ENCODE peak calls at places on chromosomes 2 and 18, in five cellular contexts. U, R, J, P and D are unnamed samples.

GRCh38 chr2:46056541-46056940 is 240.7 kb upstream of the EPAS1 start:
- DNase-seq in U (no peak), R (no peak), J (no peak), P (no peak), D (no peak)

GRCh38 chr2:48844418-48845155 is 89.1 kb upstream of the LHCGR start:
- DNase-seq in U (no peak), R (no peak), J (no peak), P (peak), D (no peak)

GRCh38 chr2:159256159-159256558 is 30.3 kb downstream of the WDSUB1 start:
- DNase-seq in U (no peak), R (no peak), J (no peak), P (peak), D (no peak)

GRCh38 chr2:42969231-42970150 is 177.1 kb upstream of the HAAO start:
- DNase-seq in U (no peak), R (no peak), J (no peak), P (peak), D (no peak)

GRCh38 chr2:174122185-174122584 is 126.1 kb downstream of the OLA1 start:
- DNase-seq in U (no peak), R (no peak), J (no peak), P (no peak), D (no peak)

GRCh38 chr18:70671889-70672551 is 383.2 kb downstream of the SOCS6 start:
- DNase-seq in U (no peak), R (no peak), J (no peak), P (no peak), D (no peak)

GRCh38 chr2:187617925-187618324 is 63.7 kb upstream of the TFPI start:
- DNase-seq in U (no peak), R (no peak), J (no peak), P (no peak), D (no peak)

GRCh38 chr2:84805250-84805917 is 75.5 kb downstream of the TRABD2A start:
- DNase-seq in U (no peak), R (no peak), J (no peak), P (no peak), D (no peak)

GRCh38 chr2:48144777-48145176 is 238.5 kb upstream of the FBXO11 start:
- DNase-seq in U (no peak), R (no peak), J (no peak), P (peak), D (no peak)

GRCh38 chr2:85705680-85706039 is 11.5 kb downstream of the GNLY start:
- DNase-seq in U (no peak), R (no peak), J (no peak), P (peak), D (no peak)

GRCh38 chr2:160956243-160956802 is 203.9 kb upstream of the TANK start:
- DNase-seq in U (no peak), R (no peak), J (no peak), P (peak), D (no peak)

GRCh38 chr2:41806286-41806685 is 241.5 kb upstream of the PKDCC start:
- DNase-seq in U (no peak), R (no peak), J (no peak), P (no peak), D (no peak)

GRCh38 chr2:59383473-59383872 is 1142.3 kb upstream of the FANCL start:
- DNase-seq in U (no peak), R (no peak), J (no peak), P (no peak), D (no peak)

GRCh38 chr2:128736689-128737545 is 418.2 kb upstream of the HS6ST1 start:
- DNase-seq in U (peak), R (peak), J (peak), P (peak), D (peak)

GRCh38 chr2:48377646-48378045 is 152.3 kb upstream of the STON1 start:
- DNase-seq in U (no peak), R (no peak), J (no peak), P (no peak), D (no peak)

GRCh38 chr2:225120175-225120574 is 77.9 kb upstream of the DOCK10 start:
- DNase-seq in U (no peak), R (no peak), J (no peak), P (peak), D (no peak)

GRCh38 chr18:23956483-23956882 is 58.1 kb upstream of the TTC39C start:
- DNase-seq in U (no peak), R (no peak), J (no peak), P (no peak), D (no peak)

GRCh38 chr2:49332415-49332814 is 178.1 kb upstream of the FSHR start:
- DNase-seq in U (no peak), R (no peak), J (no peak), P (peak), D (no peak)

GRCh38 chr2:210363261-210363660 is 48.3 kb upstream of the MYL1 start:
- DNase-seq in U (no peak), R (no peak), J (no peak), P (no peak), D (no peak)

GRCh38 chr2:61368687-61369665 is 101.9 kb downstream of the USP34 start:
- DNase-seq in U (no peak), R (no peak), J (peak), P (no peak), D (no peak)